ENCODE peak calls at places on chromosomes 11 and 22, in nine cellular contexts. One of them, this sample, is unnamed. For H3K27me3 and H3K4me1, the result is how much of the 10 kb centered on the place peaks cover.

GRCh38 chr11:131691558-131692041 is 321.2 kb downstream of the NTM start:
- DNase-seq in sigmoid colon: no peak
- DNase-seq in psoas muscle: no peak
- DNase-seq in mesendoderm: peak
- DNase-seq in CD4-positive, alpha-beta memory T cell: no peak
- DNase-seq in GM23338: peak
- DNase-seq in ovary: no peak
- DNase-seq in PC-3: peak
- DNase-seq in adrenal gland: no peak
- DNase-seq in this sample: peak

GRCh38 chr11:44032304-44033085 is 15.3 kb upstream of the ACCSL start:
- DNase-seq in GM23338: no peak
- DNase-seq in mesendoderm: no peak
- DNase-seq in sigmoid colon: no peak
- DNase-seq in psoas muscle: peak
- DNase-seq in ovary: no peak
- DNase-seq in PC-3: no peak
- DNase-seq in CD4-positive, alpha-beta memory T cell: no peak
- DNase-seq in adrenal gland: peak
- DNase-seq in this sample: peak

GRCh38 chr11:111694851-111695250 is 71.3 kb downstream of the PPP2R1B start:
- DNase-seq in adrenal gland: peak
- DNase-seq in CD4-positive, alpha-beta memory T cell: no peak
- DNase-seq in GM23338: no peak
- DNase-seq in sigmoid colon: no peak
- DNase-seq in PC-3: no peak
- DNase-seq in mesendoderm: no peak
- DNase-seq in ovary: no peak
- DNase-seq in psoas muscle: peak
- DNase-seq in this sample: no peak

GRCh38 chr11:2207773-2208621 is 36.4 kb upstream of the TH start:
- DNase-seq in GM23338: no peak
- DNase-seq in mesendoderm: no peak
- DNase-seq in PC-3: no peak
- DNase-seq in ovary: peak
- DNase-seq in adrenal gland: peak
- DNase-seq in sigmoid colon: peak
- DNase-seq in psoas muscle: no peak
- DNase-seq in CD4-positive, alpha-beta memory T cell: no peak
- DNase-seq in this sample: no peak

GRCh38 chr11:15673408-15673811 is 558.7 kb downstream of the INSC start:
- DNase-seq in ovary: no peak
- DNase-seq in mesendoderm: peak
- DNase-seq in sigmoid colon: no peak
- DNase-seq in GM23338: no peak
- DNase-seq in CD4-positive, alpha-beta memory T cell: no peak
- DNase-seq in psoas muscle: no peak
- DNase-seq in adrenal gland: no peak
- DNase-seq in PC-3: no peak
- DNase-seq in this sample: peak

GRCh38 chr11:109864161-109864661 is 229.0 kb upstream of the ZC3H12C start:
- DNase-seq in psoas muscle: no peak
- DNase-seq in adrenal gland: no peak
- DNase-seq in CD4-positive, alpha-beta memory T cell: no peak
- DNase-seq in sigmoid colon: no peak
- DNase-seq in mesendoderm: peak
- DNase-seq in PC-3: peak
- DNase-seq in GM23338: no peak
- DNase-seq in ovary: no peak
- DNase-seq in this sample: no peak

GRCh38 chr11:34916810-34917780 is 677 bp downstream of the PDHX start:
- DNase-seq in sigmoid colon: no peak
- DNase-seq in adrenal gland: no peak
- DNase-seq in GM23338: peak
- DNase-seq in mesendoderm: no peak
- DNase-seq in psoas muscle: no peak
- DNase-seq in CD4-positive, alpha-beta memory T cell: no peak
- DNase-seq in PC-3: peak
- DNase-seq in ovary: no peak
- DNase-seq in this sample: no peak

GRCh38 chr11:103659743-103660142 is 376.7 kb upstream of the DDI1 start:
- DNase-seq in CD4-positive, alpha-beta memory T cell: no peak
- DNase-seq in GM23338: no peak
- DNase-seq in psoas muscle: no peak
- DNase-seq in mesendoderm: no peak
- DNase-seq in ovary: no peak
- DNase-seq in sigmoid colon: no peak
- DNase-seq in PC-3: no peak
- DNase-seq in adrenal gland: no peak
- DNase-seq in this sample: no peak

GRCh38 chr11:132540586-132540985 is 991.7 kb downstream of the OPCML start:
- DNase-seq in ovary: no peak
- DNase-seq in mesendoderm: no peak
- DNase-seq in sigmoid colon: no peak
- DNase-seq in psoas muscle: no peak
- DNase-seq in adrenal gland: no peak
- DNase-seq in CD4-positive, alpha-beta memory T cell: no peak
- DNase-seq in PC-3: no peak
- DNase-seq in GM23338: no peak
- DNase-seq in this sample: no peak

GRCh38 chr11:84215671-84216070 is 929.5 kb upstream of the CCDC90B start:
- DNase-seq in PC-3: no peak
- DNase-seq in mesendoderm: no peak
- DNase-seq in sigmoid colon: no peak
- DNase-seq in psoas muscle: no peak
- DNase-seq in CD4-positive, alpha-beta memory T cell: no peak
- DNase-seq in adrenal gland: no peak
- DNase-seq in ovary: no peak
- DNase-seq in GM23338: no peak
- DNase-seq in this sample: no peak

GRCh38 chr22:39148727-39149535 is 3.5 kb downstream of the CBX7 start:
- DNase-seq in psoas muscle: peak
- DNase-seq in PC-3: no peak
- DNase-seq in CD4-positive, alpha-beta memory T cell: peak
- DNase-seq in adrenal gland: no peak
- DNase-seq in mesendoderm: peak
- DNase-seq in GM23338: peak
- DNase-seq in ovary: peak
- DNase-seq in sigmoid colon: peak
- DNase-seq in this sample: peak

GRCh38 chr11:18036456-18036855 is 9.6 kb downstream of the TPH1 start:
- DNase-seq in GM23338: no peak
- DNase-seq in sigmoid colon: no peak
- DNase-seq in ovary: no peak
- DNase-seq in PC-3: no peak
- DNase-seq in CD4-positive, alpha-beta memory T cell: no peak
- DNase-seq in mesendoderm: no peak
- DNase-seq in adrenal gland: no peak
- DNase-seq in psoas muscle: no peak
- DNase-seq in this sample: no peak
- H3K27me3 ChIP-seq in GM23338: under half
- H3K27me3 ChIP-seq in sigmoid colon: under half
- H3K27me3 ChIP-seq in ovary: under half
- H3K27me3 ChIP-seq in PC-3: under half
- H3K27me3 ChIP-seq in CD4-positive, alpha-beta memory T cell: under half
- H3K27me3 ChIP-seq in mesendoderm: under half
- H3K27me3 ChIP-seq in adrenal gland: under half
- H3K27me3 ChIP-seq in psoas muscle: under half
- H3K27me3 ChIP-seq in this sample: under half

GRCh38 chr22:44278234-44279058 is 34.3 kb downstream of the SHISAL1 start:
- DNase-seq in sigmoid colon: no peak
- DNase-seq in adrenal gland: no peak
- DNase-seq in GM23338: no peak
- DNase-seq in PC-3: no peak
- DNase-seq in psoas muscle: no peak
- DNase-seq in CD4-positive, alpha-beta memory T cell: no peak
- DNase-seq in mesendoderm: no peak
- DNase-seq in ovary: no peak
- DNase-seq in this sample: no peak

GRCh38 chr22:44279059-44279340 is 33.8 kb downstream of the SHISAL1 start:
- DNase-seq in GM23338: no peak
- DNase-seq in adrenal gland: no peak
- DNase-seq in psoas muscle: no peak
- DNase-seq in CD4-positive, alpha-beta memory T cell: no peak
- DNase-seq in ovary: no peak
- DNase-seq in mesendoderm: no peak
- DNase-seq in PC-3: no peak
- DNase-seq in sigmoid colon: no peak
- DNase-seq in this sample: no peak

GRCh38 chr22:44277404-44278135 is 35.2 kb downstream of the SHISAL1 start:
- DNase-seq in PC-3: no peak
- DNase-seq in psoas muscle: no peak
- DNase-seq in CD4-positive, alpha-beta memory T cell: no peak
- DNase-seq in sigmoid colon: no peak
- DNase-seq in adrenal gland: no peak
- DNase-seq in GM23338: no peak
- DNase-seq in mesendoderm: no peak
- DNase-seq in ovary: no peak
- DNase-seq in this sample: no peak

GRCh38 chr22:44281706-44282637 is 30.8 kb downstream of the SHISAL1 start:
- DNase-seq in psoas muscle: no peak
- DNase-seq in GM23338: no peak
- DNase-seq in adrenal gland: no peak
- DNase-seq in ovary: no peak
- DNase-seq in sigmoid colon: no peak
- DNase-seq in PC-3: no peak
- DNase-seq in mesendoderm: no peak
- DNase-seq in CD4-positive, alpha-beta memory T cell: no peak
- DNase-seq in this sample: no peak

GRCh38 chr22:44280665-44281188 is 32.0 kb downstream of the SHISAL1 start:
- DNase-seq in ovary: no peak
- DNase-seq in mesendoderm: no peak
- DNase-seq in sigmoid colon: no peak
- DNase-seq in PC-3: no peak
- DNase-seq in CD4-positive, alpha-beta memory T cell: no peak
- DNase-seq in GM23338: no peak
- DNase-seq in adrenal gland: no peak
- DNase-seq in psoas muscle: no peak
- DNase-seq in this sample: no peak
- H3K4me1 ChIP-seq in ovary: under half
- H3K4me1 ChIP-seq in mesendoderm: under half
- H3K4me1 ChIP-seq in sigmoid colon: under half
- H3K4me1 ChIP-seq in PC-3: under half
- H3K4me1 ChIP-seq in CD4-positive, alpha-beta memory T cell: under half
- H3K4me1 ChIP-seq in GM23338: under half
- H3K4me1 ChIP-seq in adrenal gland: under half
- H3K4me1 ChIP-seq in psoas muscle: under half
- H3K4me1 ChIP-seq in this sample: under half

GRCh38 chr11:70095541-70096252 is 17.6 kb downstream of the ANO1 start:
- DNase-seq in adrenal gland: no peak
- DNase-seq in GM23338: no peak
- DNase-seq in PC-3: peak
- DNase-seq in sigmoid colon: no peak
- DNase-seq in CD4-positive, alpha-beta memory T cell: no peak
- DNase-seq in ovary: no peak
- DNase-seq in mesendoderm: no peak
- DNase-seq in psoas muscle: no peak
- DNase-seq in this sample: no peak
- H3K27me3 ChIP-seq in adrenal gland: under half
- H3K27me3 ChIP-seq in GM23338: under half
- H3K27me3 ChIP-seq in PC-3: under half
- H3K27me3 ChIP-seq in sigmoid colon: under half
- H3K27me3 ChIP-seq in CD4-positive, alpha-beta memory T cell: under half
- H3K27me3 ChIP-seq in ovary: under half
- H3K27me3 ChIP-seq in mesendoderm: under half
- H3K27me3 ChIP-seq in psoas muscle: under half
- H3K27me3 ChIP-seq in this sample: under half

GRCh38 chr22:31083377-31083768 is 2.3 kb downstream of the SMTN start:
- DNase-seq in mesendoderm: no peak
- DNase-seq in CD4-positive, alpha-beta memory T cell: no peak
- DNase-seq in sigmoid colon: no peak
- DNase-seq in psoas muscle: no peak
- DNase-seq in ovary: peak
- DNase-seq in adrenal gland: no peak
- DNase-seq in PC-3: no peak
- DNase-seq in GM23338: no peak
- DNase-seq in this sample: no peak
- H3K4me1 ChIP-seq in mesendoderm: under half
- H3K4me1 ChIP-seq in CD4-positive, alpha-beta memory T cell: under half
- H3K4me1 ChIP-seq in sigmoid colon: under half
- H3K4me1 ChIP-seq in psoas muscle: under half
- H3K4me1 ChIP-seq in ovary: under half
- H3K4me1 ChIP-seq in adrenal gland: under half
- H3K4me1 ChIP-seq in PC-3: under half
- H3K4me1 ChIP-seq in GM23338: under half
- H3K4me1 ChIP-seq in this sample: under half

GRCh38 chr11:40567392-40567791 is 892.1 kb downstream of the LRRC4C start:
- DNase-seq in sigmoid colon: no peak
- DNase-seq in CD4-positive, alpha-beta memory T cell: no peak
- DNase-seq in adrenal gland: no peak
- DNase-seq in mesendoderm: no peak
- DNase-seq in ovary: no peak
- DNase-seq in GM23338: no peak
- DNase-seq in psoas muscle: no peak
- DNase-seq in PC-3: no peak
- DNase-seq in this sample: no peak
- H3K27me3 ChIP-seq in sigmoid colon: under half
- H3K27me3 ChIP-seq in CD4-positive, alpha-beta memory T cell: under half
- H3K27me3 ChIP-seq in adrenal gland: under half
- H3K27me3 ChIP-seq in mesendoderm: under half
- H3K27me3 ChIP-seq in ovary: under half
- H3K27me3 ChIP-seq in GM23338: under half
- H3K27me3 ChIP-seq in psoas muscle: under half
- H3K27me3 ChIP-seq in PC-3: under half
- H3K27me3 ChIP-seq in this sample: under half

GRCh38 chr11:77457340-77457739 is 16.6 kb downstream of the PAK1 start:
- DNase-seq in ovary: no peak
- DNase-seq in PC-3: no peak
- DNase-seq in mesendoderm: peak
- DNase-seq in psoas muscle: no peak
- DNase-seq in sigmoid colon: no peak
- DNase-seq in CD4-positive, alpha-beta memory T cell: no peak
- DNase-seq in GM23338: peak
- DNase-seq in adrenal gland: no peak
- DNase-seq in this sample: no peak
- H3K4me1 ChIP-seq in ovary: under half
- H3K4me1 ChIP-seq in PC-3: under half
- H3K4me1 ChIP-seq in mesendoderm: under half
- H3K4me1 ChIP-seq in psoas muscle: under half
- H3K4me1 ChIP-seq in sigmoid colon: under half
- H3K4me1 ChIP-seq in CD4-positive, alpha-beta memory T cell: under half
- H3K4me1 ChIP-seq in GM23338: half or more
- H3K4me1 ChIP-seq in adrenal gland: under half
- H3K4me1 ChIP-seq in this sample: under half

GRCh38 chr22:45645150-45645525 is 26.5 kb upstream of the ATXN10 start:
- DNase-seq in PC-3: no peak
- DNase-seq in adrenal gland: no peak
- DNase-seq in psoas muscle: no peak
- DNase-seq in GM23338: peak
- DNase-seq in ovary: no peak
- DNase-seq in CD4-positive, alpha-beta memory T cell: no peak
- DNase-seq in sigmoid colon: no peak
- DNase-seq in mesendoderm: no peak
- DNase-seq in this sample: peak
- H3K27me3 ChIP-seq in PC-3: under half
- H3K27me3 ChIP-seq in adrenal gland: under half
- H3K27me3 ChIP-seq in psoas muscle: under half
- H3K27me3 ChIP-seq in GM23338: under half
- H3K27me3 ChIP-seq in ovary: under half
- H3K27me3 ChIP-seq in CD4-positive, alpha-beta memory T cell: under half
- H3K27me3 ChIP-seq in sigmoid colon: under half
- H3K27me3 ChIP-seq in mesendoderm: under half
- H3K27me3 ChIP-seq in this sample: under half

GRCh38 chr11:808427-809286 is 1.1 kb upstream of the RPLP2 start:
- DNase-seq in CD4-positive, alpha-beta memory T cell: peak
- DNase-seq in adrenal gland: peak
- DNase-seq in sigmoid colon: peak
- DNase-seq in GM23338: no peak
- DNase-seq in PC-3: no peak
- DNase-seq in ovary: no peak
- DNase-seq in psoas muscle: peak
- DNase-seq in mesendoderm: no peak
- DNase-seq in this sample: no peak
- H3K4me1 ChIP-seq in CD4-positive, alpha-beta memory T cell: under half
- H3K4me1 ChIP-seq in adrenal gland: under half
- H3K4me1 ChIP-seq in sigmoid colon: under half
- H3K4me1 ChIP-seq in GM23338: under half
- H3K4me1 ChIP-seq in PC-3: under half
- H3K4me1 ChIP-seq in ovary: under half
- H3K4me1 ChIP-seq in psoas muscle: under half
- H3K4me1 ChIP-seq in mesendoderm: under half
- H3K4me1 ChIP-seq in this sample: under half

This sample was measured in thyroid gland.